ENCODE peak calls at places on chromosome 18, in four cellular contexts. L, K, M and N are unnamed samples.

GRCh38 chr18:53268455-53268854 is 928.5 kb downstream of the DCC start:
- DNase-seq in K (no peak), M (no peak), L (no peak), N (no peak)

GRCh38 chr18:24009651-24010333 is 4.8 kb upstream of the TTC39C start:
- DNase-seq in K (no peak), L (peak; percentile 74), M (no peak), N (no peak)

GRCh38 chr18:3284501-3284900 is 22.6 kb downstream of the MYL12B start:
- DNase-seq in L (no peak), M (no peak), K (no peak), N (no peak)

GRCh38 chr18:36629095-36629604 is 199.7 kb downstream of the TPGS2 start:
- DNase-seq in M (no peak), L (no peak), K (no peak), N (no peak)

GRCh38 chr18:11689031-11689971 is at the start of gene GNAL:
- DNase-seq in L (no peak), M (peak; percentile 55), K (peak; percentile 51), N (peak; percentile 69)

GRCh38 chr18:33513027-33513426 is 65.0 kb upstream of the ASXL3 start:
- DNase-seq in K (no peak), M (no peak), L (no peak), N (no peak)

GRCh38 chr18:23099621-23100020 is 35.7 kb upstream of the CABLES1 start:
- DNase-seq in K (no peak), L (no peak), M (peak; percentile 84), N (no peak)

GRCh38 chr18:36354989-36355388 is 57.5 kb downstream of the FHOD3 start:
- DNase-seq in K (no peak), L (no peak), M (no peak), N (no peak)

GRCh38 chr18:9449580-9449979 is 25.7 kb upstream of the RALBP1 start:
- DNase-seq in L (no peak), M (no peak), K (no peak), N (no peak)

GRCh38 chr18:11666831-11667230 is 22.2 kb upstream of the GNAL start:
- DNase-seq in K (no peak), L (no peak), M (no peak), N (no peak)

GRCh38 chr18:25144835-25145234 is 207.1 kb downstream of the ZNF521 start:
- DNase-seq in M (peak; percentile 0), L (no peak), K (no peak), N (no peak)

GRCh38 chr18:6835345-6835744 is 105.8 kb downstream of the ARHGAP28 start:
- DNase-seq in L (no peak), K (no peak), M (peak; percentile 6), N (no peak)

GRCh38 chr18:8416212-8417019 is 192.8 kb upstream of the RAB12 start:
- DNase-seq in L (no peak), K (no peak), M (peak; percentile 20), N (no peak)

GRCh38 chr18:8162797-8163196 is 446.4 kb upstream of the RAB12 start:
- DNase-seq in M (no peak), K (no peak), L (no peak), N (no peak)

GRCh38 chr18:45255142-45255890 is 360.0 kb upstream of the SLC14A2 start:
- DNase-seq in K (no peak), M (no peak), L (no peak), N (no peak)

GRCh38 chr18:37565138-37565984 is at the start of gene CELF4:
- DNase-seq in K (no peak), M (no peak), L (no peak), N (peak; percentile 51)

GRCh38 chr18:46333371-46334199 is 229.4 kb downstream of the HAUS1 start:
- DNase-seq in M (no peak), K (no peak), L (no peak), N (peak; percentile 38)

GRCh38 chr18:26489881-26490280 is 58.5 kb downstream of the KCTD1 start:
- DNase-seq in L (no peak), M (no peak), K (no peak), N (no peak)

GRCh38 chr18:33647365-33647764 is 69.3 kb downstream of the ASXL3 start:
- DNase-seq in K (no peak), L (no peak), M (no peak), N (no peak)

GRCh38 chr18:59908790-59909189 is 9.0 kb downstream of the PMAIP1 start:
- DNase-seq in K (no peak), L (no peak), M (no peak), N (no peak)

GRCh38 chr18:43587538-43588153 is 310.4 kb upstream of the SYT4 start:
- DNase-seq in K (peak; percentile 3), L (no peak), M (peak; percentile 25), N (peak; percentile 19)

GRCh38 chr18:58417752-58418151 is 211.1 kb downstream of the ALPK2 start:
- DNase-seq in K (no peak), L (no peak), M (peak; percentile 65), N (no peak)

GRCh38 chr18:61735564-61736102 is 157.2 kb downstream of the RNF152 start:
- DNase-seq in L (no peak), K (no peak), M (no peak), N (no peak)

GRCh38 chr18:2924920-2925319 is 78.1 kb downstream of the EMILIN2 start:
- DNase-seq in K (no peak), M (no peak), L (no peak), N (no peak)

GRCh38 chr18:5420909-5421308 is 122.9 kb downstream of the EPB41L3 start:
- DNase-seq in K (no peak), M (no peak), L (no peak), N (no peak)

GRCh38 chr18:57806891-57807280 is 3.8 kb upstream of the ATP8B1 start:
- DNase-seq in M (no peak), K (no peak), L (no peak), N (no peak)

GRCh38 chr18:51255694-51256093 is 58.2 kb upstream of the MEX3C start:
- DNase-seq in K (no peak), M (no peak), L (no peak), N (no peak)

DNA sequence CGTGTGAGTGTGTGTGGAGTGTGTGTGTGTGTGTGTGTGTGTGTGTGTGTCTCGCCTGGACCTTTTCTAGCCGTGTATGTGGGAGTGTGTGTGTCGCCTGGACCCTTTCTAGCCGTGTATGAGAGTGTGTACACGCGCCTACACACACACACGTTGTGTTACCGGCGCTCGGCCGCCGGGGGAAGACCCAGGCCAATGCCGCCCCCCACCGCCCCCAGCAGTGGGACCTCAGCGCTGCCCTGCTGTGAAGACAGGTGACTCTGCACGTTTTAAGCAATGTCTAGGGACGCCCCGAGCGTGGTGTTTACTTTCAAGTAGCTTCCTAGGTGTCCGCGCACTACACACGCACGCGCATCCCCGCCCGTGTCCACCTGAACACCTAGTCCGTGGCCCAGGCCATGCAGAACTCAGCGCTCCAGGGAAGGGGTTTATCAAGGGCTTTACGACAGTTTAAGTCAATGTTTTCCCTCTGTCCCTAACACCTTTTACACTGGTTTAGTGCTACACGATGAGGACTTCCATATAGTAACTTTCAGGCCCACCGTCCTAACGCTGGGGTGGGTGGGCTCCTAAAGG is 1.2 kb upstream of the BCL2 start:
- DNase-seq in M (peak; percentile 15), L (no peak), K (peak; percentile 12), N (no peak)
- TF ChIP-seq FOXM1 in M (no peak), L (no peak), K (no peak), N (no peak)

DNA sequence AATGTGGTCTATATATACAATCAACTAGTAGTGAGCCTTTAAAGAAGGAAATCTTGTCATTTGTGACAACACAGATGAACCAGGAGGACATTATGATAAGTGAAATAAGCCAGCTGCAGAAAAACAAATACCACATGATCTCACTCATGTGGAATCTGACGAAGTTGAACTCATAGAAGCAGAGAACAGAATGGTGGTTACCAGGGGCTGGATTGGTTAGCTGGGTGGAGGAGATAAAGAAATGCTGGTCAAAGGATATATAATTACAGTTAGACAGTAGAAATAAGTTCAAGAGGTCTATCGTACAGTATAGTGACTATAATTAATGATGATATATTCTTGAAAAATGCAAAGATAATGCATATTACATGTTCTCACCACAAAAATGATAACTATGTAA is 267.9 kb downstream of the FBXO15 start:
- DNase-seq in K (no peak), L (no peak), M (no peak), N (no peak)
- TF ChIP-seq TARDBP in K (no peak), L (no peak), M (no peak), N (no peak)

GRCh38 chr18:49645196-49645595 is 83.3 kb downstream of the LIPG start:
- DNase-seq in L (no peak), K (no peak), M (no peak), N (no peak)
- TF ChIP-seq FOXM1 in L (no peak), K (no peak), M (no peak), N (no peak)

GRCh38 chr18:49490246-49490762 is 3.3 kb upstream of the C18orf32 start:
- DNase-seq in L (no peak), K (no peak), M (no peak), N (no peak)

GRCh38 chr18:49487711-49488310 is 777 bp upstream of the C18orf32 start:
- DNase-seq in K (no peak), L (no peak), M (no peak), N (no peak)

GRCh38 chr18:49483198-49483597 is 3.8 kb downstream of the C18orf32 start:
- DNase-seq in M (no peak), L (no peak), K (no peak), N (no peak)

GRCh38 chr18:49486617-49486958 is 446 bp downstream of the C18orf32 start:
- DNase-seq in M (no peak), L (no peak), K (no peak), N (no peak)

GRCh38 chr18:49486959-49487710 is at the start of gene C18orf32:
- DNase-seq in M (peak; percentile 87), L (peak; percentile 83), K (peak; percentile 88), N (peak; percentile 75)
- TF ChIP-seq TARDBP in M (peak; percentile 96), L (no peak), K (no peak), N (no peak)

DNA sequence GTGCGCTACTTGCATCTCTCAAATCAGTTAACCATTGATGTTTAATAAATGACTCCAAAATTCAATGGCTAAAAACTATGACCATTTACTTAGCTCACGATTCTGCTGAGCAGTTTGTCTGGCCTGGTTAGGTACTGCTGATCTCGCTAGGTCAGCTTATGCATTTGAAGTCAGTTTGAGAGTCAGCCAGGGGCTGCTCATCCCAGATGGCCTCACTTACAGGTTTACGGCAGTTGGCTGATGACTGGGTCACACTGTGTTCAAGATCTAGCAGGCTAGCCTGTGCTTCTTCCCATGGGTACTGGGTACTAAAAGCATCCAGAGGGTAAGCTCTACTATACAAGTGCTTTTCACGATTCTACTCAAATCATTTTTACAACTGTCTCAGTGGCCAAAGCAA is 122.1 kb downstream of the DLGAP1 start:
- DNase-seq in L (no peak), M (no peak), K (no peak), N (no peak)
- TF ChIP-seq FOXM1 in L (no peak), M (no peak), K (no peak), N (no peak)